ENCODE peak calls at places on chromosomes 11 and 22, in ten cellular contexts. L is kidney; Z is OCI-LY7; N is lung microvascular endothelial cell; T is neural crest cell; D is mucosa of gallbladder; P is islet precursor cell; V is dermis blood vessel endothelial cell; Y is H54; I is stimulated activated CD4-positive, alpha-beta T cell treated with anti-CD3 and anti-CD28 coated beads, TNF-alpha, amount 100 ng/mL, for 4 hours. C is an unnamed sample.

GRCh38 chr22:19039796-19040580 is 82.2 kb downstream of the DGCR2 start:
- DNase-seq in L (peak; percentile 45), Z (no peak), N (no peak), T (no peak), D (no peak), P (peak; percentile 29), V (no peak), Y (no peak), I (no peak), C (no peak)

GRCh38 chr11:122077459-122077858 is 38.6 kb downstream of the BLID start:
- DNase-seq in L (no peak), Z (no peak), N (no peak), T (no peak), D (no peak), P (no peak), V (no peak), Y (no peak), I (no peak), C (no peak)

GRCh38 chr11:20403059-20403458 is 15.5 kb downstream of the PRMT3 start:
- DNase-seq in L (no peak), Z (no peak), N (no peak), T (no peak), D (no peak), P (no peak), V (no peak), Y (no peak), I (no peak), C (no peak)

GRCh38 chr11:126430581-126431320 is 75.3 kb downstream of the ST3GAL4 start:
- DNase-seq in L (no peak), Z (no peak), N (peak; percentile 23), T (no peak), D (no peak), P (no peak), V (no peak), Y (no peak), I (no peak), C (no peak)

GRCh38 chr11:122668562-122669090 is 13.1 kb downstream of the UBASH3B start:
- DNase-seq in L (no peak), Z (peak; percentile 87), N (no peak), T (no peak), D (no peak), P (no peak), V (peak; percentile 46), Y (no peak), I (no peak), C (no peak)

GRCh38 chr22:46703166-46703995 is 34.7 kb downstream of the CERK start:
- DNase-seq in L (no peak), Z (no peak), N (no peak), T (no peak), D (no peak), P (no peak), V (no peak), Y (no peak), I (no peak), C (no peak)

GRCh38 chr11:61728940-61729219 is 23.6 kb upstream of the MYRF start:
- DNase-seq in L (peak; percentile 73), Z (no peak), N (no peak), T (no peak), D (no peak), P (peak; percentile 92), V (peak; percentile 19), Y (peak; percentile 95), I (no peak), C (no peak)

GRCh38 chr11:102139081-102139498 is 28.8 kb downstream of the YAP1 start:
- DNase-seq in L (no peak), Z (no peak), N (peak; percentile 31), T (no peak), D (no peak), P (peak; percentile 84), V (peak; percentile 27), Y (no peak), I (no peak), C (peak; percentile 33)